ENCODE peak calls at places on chromosomes 11 and 22, in nine cellular contexts. F, E, G, P, A, V, L, B and W are unnamed samples.

GRCh38 chr11:118623291-118623655 is 15.9 kb downstream of the PHLDB1 start:
- DNase-seq in L (no peak), A (peak; percentile 24), V (peak; percentile 88), P (peak; percentile 55), B (peak; percentile 48), G (peak; percentile 42), E (no peak), F (no peak), W (no peak)

GRCh38 chr11:94926698-94927237 is 46.6 kb downstream of the CWC15 start:
- DNase-seq in E (peak; percentile 95), F (no peak), L (no peak), P (peak; percentile 98), B (peak; percentile 97), A (peak; percentile 54), G (peak; percentile 89), V (peak; percentile 21), W (peak; percentile 84)

GRCh38 chr11:68040121-68040956 is 1.5 kb downstream of the TCIRG1 start:
- DNase-seq in E (no peak), P (peak; percentile 83), G (peak; percentile 78), F (peak; percentile 52), L (peak; percentile 31), B (peak; percentile 71), V (peak; percentile 92), A (peak; percentile 78), W (peak; percentile 78)

GRCh38 chr22:19579880-19580279 is 55.7 kb upstream of the CLDN5 start:
- DNase-seq in P (peak; percentile 17), V (no peak), A (no peak), G (peak; percentile 74), F (no peak), L (no peak), E (no peak), B (no peak), W (peak; percentile 25)

GRCh38 chr22:45598596-45599217 is 72.9 kb upstream of the ATXN10 start:
- DNase-seq in L (no peak), V (no peak), P (no peak), E (no peak), G (no peak), A (no peak), B (no peak), F (no peak), W (no peak)

GRCh38 chr11:65487467-65488272 is 11.2 kb upstream of the MALAT1 start:
- DNase-seq in G (peak; percentile 99), F (peak; percentile 96), A (peak; percentile 99), V (peak; percentile 93), L (no peak), P (peak; percentile 100), B (peak; percentile 100), E (peak; percentile 100), W (peak; percentile 100)

GRCh38 chr11:79417069-79417920 is 23.5 kb downstream of the TENM4 start:
- DNase-seq in G (no peak), A (no peak), V (no peak), E (no peak), F (no peak), L (no peak), B (no peak), P (no peak), W (no peak)

GRCh38 chr11:75495749-75496641 is 29.7 kb downstream of the GDPD5 start:
- DNase-seq in L (no peak), E (no peak), B (no peak), A (no peak), V (peak; percentile 48), F (peak; percentile 33), G (no peak), P (no peak), W (peak; percentile 37)

GRCh38 chr22:50708474-50708873 is 29.5 kb upstream of the ACR start:
- DNase-seq in F (no peak), L (no peak), E (no peak), P (no peak), V (no peak), B (no peak), A (no peak), G (no peak), W (no peak)

GRCh38 chr22:20430101-20430640 is 7.5 kb downstream of the SCARF2 start:
- DNase-seq in E (no peak), L (no peak), B (no peak), F (no peak), A (no peak), G (no peak), V (no peak), P (no peak), W (no peak)